ENCODE peak calls at places on chromosomes 12 and 14, in four cellular contexts. U is NCI-H1105 treated with DMSO at 0.1 percent for 48 hours; H is naive thymus-derived CD8-positive, alpha-beta T cell; F is Calu3. O is an unnamed sample.

GRCh38 chr14:101823511-101824120 is 62.1 kb downstream of the PPP2R5C start:
- DNase-seq in U (no peak), F (no peak), H (peak), O (peak)

GRCh38 chr12:20490213-20490612 is 121.9 kb downstream of the PDE3A start:
- DNase-seq in F (no peak), H (no peak), U (no peak), O (no peak)

GRCh38 chr14:48504921-48505320 is 829.5 kb upstream of the MDGA2 start:
- DNase-seq in F (no peak), U (no peak), H (no peak), O (no peak)

GRCh38 chr12:123696641-123697040 is 15.5 kb upstream of the ATP6V0A2 start:
- DNase-seq in F (no peak), U (peak), H (no peak), O (no peak)

GRCh38 chr12:62632521-62632920 is 165.9 kb downstream of the MON2 start:
- DNase-seq in H (peak), U (no peak), F (peak), O (no peak)

GRCh38 chr14:58362798-58363412 is 32.8 kb upstream of the TOMM20L start:
- DNase-seq in U (peak), F (no peak), H (peak), O (no peak)

GRCh38 chr12:104736307-104736706 is 221.8 kb downstream of the SLC41A2 start:
- DNase-seq in H (no peak), F (no peak), U (no peak), O (no peak)

GRCh38 chr12:121668750-121669524 is 517 bp downstream of the MORN3 start:
- DNase-seq in U (no peak), H (peak), F (peak), O (peak)

GRCh38 chr12:67193705-67194104 is 75.5 kb upstream of the CAND1 start:
- DNase-seq in F (peak), U (no peak), H (peak), O (no peak)

GRCh38 chr12:64968989-64969819 is 144.8 kb downstream of the TBC1D30 start:
- DNase-seq in U (no peak), F (peak), H (no peak), O (no peak)

GRCh38 chr12:26798013-26798412 is 35.0 kb downstream of the ITPR2 start:
- DNase-seq in H (no peak), F (no peak), U (no peak), O (no peak)

GRCh38 chr12:120093592-120094355 is 22.8 kb downstream of the RAB35 start:
- DNase-seq in U (peak), F (no peak), H (no peak), O (no peak)

GRCh38 chr12:90679674-90680073 is 275.3 kb downstream of the CCER1 start:
- DNase-seq in H (no peak), F (no peak), U (no peak), O (no peak)

GRCh38 chr12:132052191-132052932 is 91.8 kb downstream of the DDX51 start:
- DNase-seq in H (no peak), F (no peak), U (no peak), O (no peak)

GRCh38 chr12:19912996-19913395 is 455.3 kb upstream of the PDE3A start:
- DNase-seq in F (no peak), H (no peak), U (no peak), O (no peak)

GRCh38 chr14:105881021-105881930 is 354.9 kb downstream of the TMEM121 start:
- DNase-seq in F (no peak), H (no peak), U (no peak), O (no peak)

GRCh38 chr14:106790189-106791036 is 1264.0 kb downstream of the TMEM121 start:
- DNase-seq in H (peak), U (no peak), F (peak), O (peak)

GRCh38 chr14:60722163-60722835 is 1.9 kb downstream of the SIX4 start:
- DNase-seq in H (peak), U (peak), F (peak), O (peak)

GRCh38 chr14:64645220-64645891 is 58.9 kb upstream of the PLEKHG3 start:
- DNase-seq in U (no peak), F (no peak), H (no peak), O (no peak)

GRCh38 chr12:118371354-118372282 is 1.1 kb downstream of the TAOK3 start:
- DNase-seq in U (no peak), F (peak), H (peak), O (peak)

GRCh38 chr14:81031488-81031887 is 76.1 kb downstream of the TSHR start:
- DNase-seq in F (peak), U (no peak), H (no peak), O (no peak)

GRCh38 chr12:92539966-92540791 is 162.6 kb upstream of the PLEKHG7 start:
- DNase-seq in H (no peak), F (no peak), U (no peak), O (no peak)

GRCh38 chr12:7935464-7935772 is 569 bp downstream of the SLC2A3 start:
- DNase-seq in F (no peak), U (no peak), H (no peak), O (no peak)

GRCh38 chr14:54040851-54041250 is 84.2 kb upstream of the BMP4 start:
- DNase-seq in F (no peak), H (no peak), U (no peak), O (no peak)

GRCh38 chr12:24921251-24922038 is 27.5 kb downstream of the BCAT1 start:
- DNase-seq in F (no peak), U (no peak), H (no peak), O (no peak)

GRCh38 chr12:40691913-40692616 is at the start of gene CNTN1:
- DNase-seq in U (peak), H (no peak), F (no peak), O (no peak)

GRCh38 chr12:26938660-26939185 is 453 bp downstream of the FGFR1OP2 start:
- DNase-seq in F (no peak), H (no peak), U (peak), O (no peak)

GRCh38 chr14:22200977-22201605 is 387.9 kb downstream of the DAD1 start:
- DNase-seq in U (peak), F (peak), H (peak), O (no peak)

GRCh38 chr12:116933512-116934246 is 22.9 kb downstream of the FBXW8 start:
- DNase-seq in F (no peak), U (no peak), H (no peak), O (no peak)

GRCh38 chr12:14982986-14983385 is 10.1 kb downstream of the PDE6H start:
- DNase-seq in H (no peak), F (no peak), U (no peak), O (no peak)

GRCh38 chr14:101561145-101561896 is at the start of gene DIO3:
- DNase-seq in F (peak), H (no peak), U (peak), O (no peak)

GRCh38 chr12:95096378-95096777 is 23.0 kb upstream of the NR2C1 start:
- DNase-seq in H (no peak), U (no peak), F (no peak), O (no peak)

O was measured in T-helper 9 cell.